ENCODE peak calls at places on chromosomes 12 and 14, in nine cellular contexts. N is heart right ventricle, P is PC-9, G is WERI-Rb-1, A is fibroblast of lung, T is A549, L is ovary, H is cardiac fibroblast, W is HFF-Myc. B is an unnamed sample.

GRCh38 chr12:90331821-90332220 is 623.2 kb downstream of the CCER1 start:
- DNase-seq in A (no peak), N (no peak), P (no peak), L (no peak), W (no peak), G (no peak), H (no peak), T (no peak), B (no peak)

GRCh38 chr12:4819654-4820053 is 90.1 kb upstream of the KCNA1 start:
- DNase-seq in H (no peak), N (no peak), P (no peak), G (no peak), T (no peak), W (no peak), L (no peak), A (no peak), B (no peak)

GRCh38 chr14:76138758-76139723 is 12.7 kb upstream of the GPATCH2L start:
- DNase-seq in T (no peak), A (no peak), G (no peak), H (no peak), L (no peak), W (no peak), N (no peak), P (no peak), B (no peak)

GRCh38 chr12:15131462-15131861 is 89.8 kb downstream of the RERG start:
- DNase-seq in T (peak; percentile 11), L (no peak), G (peak; percentile 9), N (no peak), P (no peak), W (peak; percentile 64), A (peak; percentile 71), H (peak; percentile 77), B (no peak)

GRCh38 chr14:24013654-24014514 is 25.2 kb downstream of the DHRS4L2 start:
- DNase-seq in N (peak; percentile 53), L (peak; percentile 49), W (peak; percentile 47), P (peak; percentile 37), G (peak; percentile 47), T (peak; percentile 58), A (peak; percentile 76), H (peak; percentile 81), B (peak; percentile 83)

GRCh38 chr14:64507376-64508156 is 3.0 kb downstream of the ZBTB1 start:
- DNase-seq in H (peak; percentile 56), P (no peak), A (peak; percentile 39), W (no peak), L (no peak), T (peak; percentile 21), G (no peak), N (no peak), B (peak; percentile 57)

GRCh38 chr14:22539831-22540230 is 49.2 kb downstream of the DAD1 start:
- DNase-seq in T (no peak), N (no peak), H (no peak), P (no peak), G (no peak), L (no peak), A (no peak), W (no peak), B (no peak)

GRCh38 chr12:120453060-120453761 is 7.0 kb downstream of the GATC start:
- DNase-seq in A (no peak), T (no peak), W (no peak), G (no peak), N (no peak), P (no peak), L (no peak), H (no peak), B (no peak)

GRCh38 chr12:57549909-57550627 is at the start of gene KIF5A:
- DNase-seq in P (no peak), G (peak; percentile 69), A (no peak), H (no peak), N (no peak), T (peak; percentile 69), W (no peak), L (no peak), B (no peak)

GRCh38 chr12:464484-465267 is 4.9 kb downstream of the B4GALNT3 start:
- DNase-seq in P (no peak), T (no peak), W (no peak), L (no peak), G (no peak), A (no peak), N (peak; percentile 54), H (no peak), B (no peak)

GRCh38 chr14:101525646-101526527 is 35.4 kb upstream of the DIO3 start:
- DNase-seq in L (no peak), W (no peak), A (no peak), G (no peak), T (no peak), H (no peak), N (no peak), P (no peak), B (no peak)

GRCh38 chr14:103801459-103801858 is 45.9 kb downstream of the PPP1R13B start:
- DNase-seq in P (no peak), G (no peak), N (no peak), W (peak; percentile 10), A (peak; percentile 53), T (no peak), L (no peak), H (peak; percentile 84), B (peak; percentile 71)

GRCh38 chr12:80877706-80878384 is 59.9 kb downstream of the LIN7A start:
- DNase-seq in N (no peak), G (no peak), A (peak; percentile 62), W (no peak), H (peak; percentile 86), T (no peak), L (no peak), P (no peak), B (peak; percentile 66)

GRCh38 chr14:96055753-96056508 is 16.8 kb downstream of the C14orf132 start:
- DNase-seq in T (no peak), A (no peak), W (no peak), L (no peak), P (no peak), H (no peak), N (no peak), G (no peak), B (no peak)

GRCh38 chr12:27780612-27781408 is 774 bp upstream of the MANSC4 start:
- DNase-seq in H (peak; percentile 80), P (peak; percentile 65), W (no peak), G (peak; percentile 47), T (peak; percentile 28), A (peak; percentile 68), N (peak; percentile 21), L (peak; percentile 37), B (peak; percentile 50)

DNA sequence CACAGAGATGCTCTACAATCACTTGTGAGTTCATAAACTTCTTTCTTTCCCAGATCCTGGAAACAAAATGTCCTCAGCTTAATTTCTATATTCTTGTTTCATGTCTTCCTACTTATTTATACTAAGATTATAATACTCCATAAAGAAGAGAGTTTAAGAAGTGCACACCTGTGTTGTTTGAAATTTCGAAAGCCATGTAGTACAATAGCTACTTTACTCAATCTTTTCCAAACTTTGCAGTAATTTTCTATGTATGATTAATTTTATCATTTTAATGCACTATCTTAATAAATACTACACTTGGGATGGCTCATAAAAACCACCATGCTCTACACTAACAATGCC is 300 bp upstream of the TTC5 start:
- DNase-seq in P (no peak), A (no peak), L (no peak), G (no peak), N (no peak), W (no peak), H (no peak), T (no peak), B (no peak)
- TF ChIP-seq CTCF in P (peak; percentile 0), A (no peak), L (no peak), G (no peak), N (no peak), W (no peak), H (no peak), T (no peak), B (no peak)

GRCh38 chr12:54377797-54378515 is 6.6 kb downstream of the ZNF385A start:
- DNase-seq in G (no peak), P (no peak), N (no peak), A (no peak), T (no peak), L (no peak), H (no peak), W (no peak), B (no peak)
- H3K4me3 ChIP-seq in G (no peak overlapping the region), P (peak overlapping the region; percentile 59), N (no peak overlapping the region), A (peak overlapping the region; percentile 61), T (peak overlapping the region; percentile 61), L (no peak overlapping the region), H (no peak overlapping the region), W (peak overlapping the region; percentile 43), B (no peak overlapping the region)

GRCh38 chr12:2739832-2740641 is 54.7 kb upstream of the FKBP4 start:
- DNase-seq in G (no peak), L (no peak), P (peak; percentile 15), A (peak; percentile 50), H (peak; percentile 67), N (no peak), T (no peak), W (peak; percentile 11), B (peak; percentile 60)
- TF ChIP-seq CTCF in G (peak; percentile 40), L (no peak), P (peak; percentile 86), A (peak; percentile 59), H (peak; percentile 61), N (peak; percentile 57), T (peak; percentile 56), W (peak; percentile 51), B (peak; percentile 76)

GRCh38 chr12:115914122-115914521 is 363.4 kb downstream of the MED13L start:
- DNase-seq in G (no peak), W (no peak), L (no peak), P (no peak), H (no peak), N (no peak), T (no peak), A (no peak), B (no peak)

GRCh38 chr12:115912440-115912839 is 365.1 kb downstream of the MED13L start:
- DNase-seq in P (no peak), T (no peak), L (no peak), A (no peak), G (no peak), N (no peak), W (no peak), H (no peak), B (no peak)

GRCh38 chr12:115920395-115921183 is 356.9 kb downstream of the MED13L start:
- DNase-seq in T (no peak), H (peak; percentile 36), L (no peak), N (no peak), G (no peak), P (no peak), A (no peak), W (no peak), B (peak; percentile 74)

GRCh38 chr12:115918763-115919162 is 358.7 kb downstream of the MED13L start:
- DNase-seq in A (no peak), L (no peak), H (no peak), P (no peak), W (no peak), G (no peak), N (no peak), T (no peak), B (no peak)

DNA sequence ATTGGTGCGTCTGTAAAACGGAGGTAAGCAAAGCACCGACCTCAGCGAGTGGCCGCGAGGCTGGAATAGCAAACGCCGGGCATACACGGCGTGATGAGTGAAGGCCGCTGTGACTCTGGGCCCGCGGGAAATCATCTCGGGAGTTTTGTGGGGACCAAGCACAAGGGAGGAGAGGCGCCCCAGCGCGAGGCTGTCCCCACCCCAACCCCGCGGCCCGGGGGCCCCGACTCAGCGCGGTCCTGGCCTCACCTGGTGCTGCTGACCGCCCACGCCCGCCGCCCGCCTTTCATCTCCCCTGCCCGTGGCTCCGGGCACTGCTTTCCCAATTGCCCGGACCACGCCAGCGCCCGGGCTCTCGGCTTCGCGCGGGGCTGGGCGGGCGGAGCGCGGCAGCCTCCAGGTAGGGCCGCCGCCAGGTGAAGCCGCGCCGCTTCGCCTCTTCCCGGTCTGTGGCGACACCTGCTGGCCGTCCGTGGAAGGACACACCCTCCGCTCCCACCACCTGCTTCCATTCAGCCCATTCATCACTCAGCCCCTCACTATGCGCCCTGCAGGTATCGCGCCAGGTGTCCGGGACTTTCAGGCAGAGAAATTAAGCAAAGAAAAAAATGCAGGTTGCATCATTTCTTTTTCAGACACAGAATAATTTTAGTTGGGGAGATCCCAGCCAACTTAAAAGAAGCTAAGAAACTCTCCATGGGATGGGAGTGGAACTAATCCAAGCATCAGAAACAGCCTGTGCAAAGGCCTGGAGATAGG is 360.4 kb downstream of the MED13L start:
- DNase-seq in G (peak; percentile 60), H (peak; percentile 13), L (peak; percentile 61), W (no peak), T (peak; percentile 60), P (peak; percentile 71), A (peak; percentile 8), N (peak; percentile 37), B (peak; percentile 38)
- H3K4me3 ChIP-seq in G (no peak overlapping the region), H (no peak overlapping the region), L (no peak overlapping the region), W (peak overlapping the region; percentile 34), T (peak overlapping the region; percentile 40), P (no peak overlapping the region), A (peak overlapping the region; percentile 38), N (no peak overlapping the region), B (peak overlapping the region; percentile 12)